ENCODE peak calls at places on chromosomes 2 and 18, in six cellular contexts. V is WERI-Rb-1, N is foreskin fibroblast, A is cardiac fibroblast, T is fibroblast of lung, S is fibroblast of pulmonary artery. J is an unnamed sample.

GRCh38 chr18:55635439-55635838 is 47.4 kb upstream of the TCF4 start:
- DNase-seq in V (no peak), N (no peak), A (no peak), T (no peak), S (no peak), J (no peak)

GRCh38 chr2:206266130-206267125 is 8.0 kb upstream of the ZDBF2 start:
- DNase-seq in V (no peak), N (no peak), A (no peak), T (no peak), S (no peak), J (no peak)

GRCh38 chr18:6921571-6921970 is 192.1 kb downstream of the ARHGAP28 start:
- DNase-seq in V (no peak), N (no peak), A (no peak), T (no peak), S (no peak), J (no peak)

GRCh38 chr18:48488388-48488850 is 50.4 kb upstream of the CTIF start:
- DNase-seq in V (no peak), N (peak; percentile 95), A (peak; percentile 95), T (peak; percentile 97), S (peak; percentile 96), J (peak; percentile 93)

GRCh38 chr2:181742908-181743722 is 62.8 kb upstream of the NEUROD1 start:
- DNase-seq in V (peak; percentile 18), N (peak; percentile 79), A (peak; percentile 82), T (peak; percentile 62), S (peak; percentile 82), J (no peak)

GRCh38 chr2:38615237-38615636 is 12.5 kb upstream of the HNRNPLL start:
- DNase-seq in V (no peak), N (peak; percentile 57), A (peak; percentile 56), T (peak; percentile 59), S (peak; percentile 48), J (no peak)

GRCh38 chr2:159123786-159124185 is 155.3 kb downstream of the TANC1 start:
- DNase-seq in V (no peak), N (no peak), A (no peak), T (no peak), S (no peak), J (no peak)

GRCh38 chr2:207926133-207927076 is 98.9 kb downstream of the PLEKHM3 start:
- DNase-seq in V (no peak), N (peak; percentile 94), A (peak; percentile 96), T (peak; percentile 78), S (peak; percentile 87), J (peak; percentile 79)

GRCh38 chr2:147223119-147223518 is 621.7 kb upstream of the ACVR2A start:
- DNase-seq in V (no peak), N (no peak), A (no peak), T (no peak), S (no peak), J (no peak)

GRCh38 chr2:143877056-143877455 is 642.9 kb downstream of the ZEB2 start:
- DNase-seq in V (no peak), N (no peak), A (no peak), T (no peak), S (no peak), J (no peak)

GRCh38 chr2:100246163-100247145 is 75.8 kb downstream of the LONRF2 start:
- DNase-seq in V (peak; percentile 37), N (peak; percentile 13), A (peak; percentile 32), T (no peak), S (peak; percentile 29), J (no peak)

GRCh38 chr2:50143822-50144575 is 887.9 kb downstream of the NRXN1 start:
- DNase-seq in V (peak; percentile 19), N (peak; percentile 46), A (peak; percentile 70), T (peak; percentile 28), S (peak; percentile 68), J (no peak)

GRCh38 chr2:155842103-155842502 is 490.4 kb downstream of the NR4A2 start:
- DNase-seq in V (no peak), N (no peak), A (peak; percentile 7), T (peak; percentile 81), S (peak; percentile 50), J (no peak)

GRCh38 chr2:10911291-10912075 is at the start of gene KCNF1:
- DNase-seq in V (peak; percentile 94), N (peak; percentile 83), A (peak; percentile 60), T (peak; percentile 63), S (peak; percentile 72), J (no peak)

GRCh38 chr2:227456772-227457171 is 15.2 kb upstream of the AGFG1 start:
- DNase-seq in V (no peak), N (peak; percentile 63), A (no peak), T (peak; percentile 87), S (no peak), J (no peak)

DNA sequence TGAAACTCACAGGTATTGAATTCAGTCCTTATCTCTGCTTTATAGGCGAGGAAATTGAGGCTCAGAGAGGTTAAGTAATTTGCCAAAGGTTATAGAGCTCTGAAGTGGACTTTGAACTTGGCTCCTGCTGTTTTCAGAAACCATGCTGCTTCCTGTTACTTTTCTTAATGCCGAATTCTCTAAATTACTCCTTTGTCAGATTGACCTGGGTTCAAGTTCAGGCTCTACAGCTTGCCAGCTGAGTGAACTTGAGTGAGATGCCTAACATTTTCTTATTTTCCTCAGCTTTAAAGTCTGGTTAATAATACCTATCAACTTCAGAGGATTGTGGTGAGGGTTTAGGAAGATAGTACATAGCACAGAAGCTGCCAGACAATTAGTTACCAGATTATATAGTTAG is 3.4 kb downstream of the ASAP2 start:
- DNase-seq in V (no peak), N (no peak), A (no peak), T (no peak), S (no peak), J (peak; percentile 36)
- H3K4me3 ChIP-seq in V (no peak overlapping the region), N (no peak overlapping the region), A (no peak overlapping the region), T (no peak overlapping the region), S (no peak overlapping the region), J (no peak overlapping the region)

GRCh38 chr18:77069482-77069881 is 63.1 kb downstream of the MBP start:
- DNase-seq in V (no peak), N (no peak), A (no peak), T (no peak), S (no peak), J (no peak)
- H3K4me3 ChIP-seq in V (no peak overlapping the region), N (no peak overlapping the region), A (no peak overlapping the region), T (no peak overlapping the region), S (no peak overlapping the region), J (no peak overlapping the region)

DNA sequence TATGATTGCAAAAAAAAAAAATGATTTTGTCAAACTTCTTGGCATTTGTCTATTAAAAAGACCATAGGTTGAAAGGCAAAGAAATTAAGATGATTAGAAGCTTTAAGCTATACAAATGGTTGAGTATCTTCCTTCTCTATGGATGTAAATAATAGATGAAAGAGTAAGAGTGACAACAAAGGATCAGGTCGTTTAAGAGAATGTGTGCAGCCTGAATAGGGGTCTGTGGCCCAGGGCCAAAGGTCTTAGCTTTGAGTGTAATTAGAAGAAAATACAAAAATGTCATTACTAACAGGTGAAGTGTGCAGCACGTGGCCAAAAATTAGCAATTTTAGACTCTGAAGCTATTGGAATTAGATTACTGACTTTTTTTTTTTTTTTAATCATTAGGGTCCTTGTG is 122.4 kb downstream of the GREB1L start:
- DNase-seq in V (no peak), N (no peak), A (no peak), T (no peak), S (no peak), J (no peak)
- H3K4me3 ChIP-seq in V (no peak overlapping the region), N (no peak overlapping the region), A (no peak overlapping the region), T (no peak overlapping the region), S (no peak overlapping the region), J (no peak overlapping the region)

DNA sequence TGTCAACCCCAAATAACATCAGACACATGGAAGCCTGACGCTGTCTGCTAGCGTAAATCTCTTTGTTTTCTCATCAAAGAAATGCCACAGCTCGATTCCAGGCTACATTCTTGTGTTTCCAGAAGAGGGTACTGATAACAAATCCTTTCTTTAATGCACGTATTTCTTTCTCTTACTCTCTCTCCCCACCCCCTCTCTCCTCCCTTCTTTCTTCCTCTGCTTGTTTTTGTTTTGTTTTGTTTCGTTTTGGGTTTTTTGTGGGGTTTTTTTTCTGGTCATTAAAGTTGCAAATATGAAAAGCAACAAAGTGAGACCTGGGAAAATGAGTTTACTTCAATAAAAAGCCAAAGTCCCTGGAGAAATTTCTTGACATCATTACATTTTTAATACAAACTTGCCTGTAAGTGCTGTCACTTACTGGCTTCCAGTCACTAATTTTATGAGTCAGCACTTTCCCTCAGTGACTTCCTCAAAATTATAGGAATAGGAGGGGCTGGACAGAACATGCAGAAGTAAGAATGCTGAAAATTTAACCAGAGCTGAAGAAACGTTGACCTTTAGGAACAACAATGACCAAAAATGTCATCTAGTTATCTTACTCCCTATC is 106.7 kb upstream of the NABP1 start:
- DNase-seq in V (no peak), N (peak; percentile 80), A (peak; percentile 84), T (peak; percentile 73), S (peak; percentile 86), J (no peak)
- H3K4me3 ChIP-seq in V (no peak overlapping the region), N (peak overlapping the region; percentile 15), A (no peak overlapping the region), T (no peak overlapping the region), S (peak overlapping the region; percentile 36), J (no peak overlapping the region)

GRCh38 chr18:34494359-34494696 is 215.8 kb upstream of the DTNA start:
- DNase-seq in V (no peak), N (no peak), A (no peak), T (no peak), S (no peak), J (no peak)
- H3K4me3 ChIP-seq in V (peak overlapping the region; percentile 59), N (no peak overlapping the region), A (no peak overlapping the region), T (no peak overlapping the region), S (no peak overlapping the region), J (peak overlapping the region; percentile 66)

GRCh38 chr18:22452226-22452668 is 34.5 kb upstream of the CTAGE1 start:
- DNase-seq in V (no peak), N (no peak), A (no peak), T (no peak), S (no peak), J (no peak)
- H3K4me3 ChIP-seq in V (no peak overlapping the region), N (no peak overlapping the region), A (no peak overlapping the region), T (no peak overlapping the region), S (no peak overlapping the region), J (no peak overlapping the region)

GRCh38 chr18:70380915-70381896 is 92.4 kb downstream of the SOCS6 start:
- DNase-seq in V (no peak), N (peak; percentile 59), A (no peak), T (peak; percentile 79), S (no peak), J (no peak)
- H3K4me3 ChIP-seq in V (no peak overlapping the region), N (no peak overlapping the region), A (no peak overlapping the region), T (no peak overlapping the region), S (no peak overlapping the region), J (no peak overlapping the region)

DNA sequence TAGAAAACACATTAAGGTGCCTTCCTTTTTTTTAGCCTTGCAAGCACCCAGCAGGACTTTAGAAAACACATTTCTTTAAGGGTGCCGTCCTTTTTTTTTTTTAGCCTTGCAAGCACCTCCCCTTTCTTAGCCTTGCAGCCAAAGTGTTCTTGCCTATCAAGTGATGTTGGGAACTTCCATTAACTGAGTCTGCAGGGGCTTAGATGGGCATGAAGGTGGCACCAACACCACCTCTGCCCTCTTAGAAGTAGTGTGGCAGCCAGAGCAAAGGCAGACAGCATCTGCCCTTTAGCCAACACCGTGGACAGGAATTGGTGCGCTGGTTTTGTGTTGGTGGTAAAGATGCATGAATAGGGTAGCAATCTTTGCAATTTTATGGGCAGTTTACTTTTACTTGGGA is 211.6 kb upstream of the SP5 start:
- DNase-seq in V (no peak), N (no peak), A (no peak), T (no peak), S (no peak), J (no peak)
- H3K4me3 ChIP-seq in V (no peak overlapping the region), N (no peak overlapping the region), A (no peak overlapping the region), T (no peak overlapping the region), S (no peak overlapping the region), J (no peak overlapping the region)

GRCh38 chr2:178403671-178404379 is 47.1 kb downstream of the PRKRA start:
- DNase-seq in V (no peak), N (peak; percentile 22), A (no peak), T (no peak), S (no peak), J (no peak)
- H3K4me3 ChIP-seq in V (no peak overlapping the region), N (no peak overlapping the region), A (no peak overlapping the region), T (no peak overlapping the region), S (no peak overlapping the region), J (no peak overlapping the region)

GRCh38 chr2:33034784-33035183 is 88.0 kb downstream of the LTBP1 start:
- DNase-seq in V (no peak), N (peak; percentile 81), A (peak; percentile 75), T (peak; percentile 66), S (peak; percentile 74), J (no peak)
- H3K4me3 ChIP-seq in V (no peak overlapping the region), N (no peak overlapping the region), A (no peak overlapping the region), T (no peak overlapping the region), S (no peak overlapping the region), J (no peak overlapping the region)